ENCODE peak calls at places on chromosome 17, in four cellular contexts. F is IMR-90, U is K562, Z is GM12878. X is an unnamed sample.

GRCh38 chr17:40548982-40549680 is 16.1 kb downstream of the CCR7 start:
- DNase-seq in Z (no peak), F (peak; percentile 98), U (no peak), X (peak; percentile 87)

GRCh38 chr17:40058151-40058784 is 4.1 kb upstream of the MED24 start:
- DNase-seq in Z (no peak), U (no peak), F (peak; percentile 46), X (peak; percentile 56)

GRCh38 chr17:82134101-82134500 is 36.1 kb upstream of the FASN start:
- DNase-seq in F (no peak), U (no peak), Z (no peak), X (no peak)

GRCh38 chr17:5118219-5118618 is 2.4 kb downstream of the USP6 start:
- DNase-seq in Z (no peak), U (no peak), F (no peak), X (no peak)

GRCh38 chr17:73423806-73424205 is 112.0 kb upstream of the CDC42EP4 start:
- DNase-seq in Z (no peak), U (no peak), F (no peak), X (no peak)

GRCh38 chr17:83199500-83200201 is 120.2 kb downstream of the METRNL start:
- DNase-seq in Z (no peak), U (no peak), F (peak; percentile 49), X (no peak)

GRCh38 chr17:47117386-47117785 is 71.7 kb downstream of the CDC27 start:
- DNase-seq in Z (no peak), F (no peak), U (no peak), X (no peak)

GRCh38 chr17:47703191-47703591 is 9.2 kb downstream of the TBKBP1 start:
- DNase-seq in F (no peak), U (no peak), Z (no peak), X (no peak)

GRCh38 chr17:72635034-72635654 is 457.3 kb downstream of the SLC39A11 start:
- DNase-seq in U (no peak), F (no peak), Z (no peak), X (no peak)

GRCh38 chr17:66727634-66728570 is 107.0 kb upstream of the CACNG5 start:
- DNase-seq in U (peak; percentile 45), Z (no peak), F (peak; percentile 50), X (peak; percentile 61)

GRCh38 chr17:77054926-77055325 is 85.8 kb upstream of the SEC14L1 start:
- DNase-seq in Z (no peak), F (no peak), U (no peak), X (no peak)

GRCh38 chr17:44608732-44609435 is 47.4 kb upstream of the MEIOC start:
- DNase-seq in F (no peak), Z (no peak), U (no peak), X (no peak)

GRCh38 chr17:61139219-61139618 is 260.4 kb upstream of the TBX2 start:
- DNase-seq in F (peak; percentile 88), U (no peak), Z (peak; percentile 77), X (no peak)

GRCh38 chr17:61328351-61328750 is 71.3 kb upstream of the TBX2 start:
- DNase-seq in U (no peak), Z (no peak), F (no peak), X (no peak)

GRCh38 chr17:82823004-82823403 is 16.8 kb downstream of the ZNF750 start:
- DNase-seq in U (peak; percentile 30), F (no peak), Z (no peak), X (no peak)

GRCh38 chr17:66702106-66702936 is 132.6 kb upstream of the CACNG5 start:
- DNase-seq in U (no peak), Z (no peak), F (peak; percentile 73), X (no peak)

GRCh38 chr17:31561469-31562412 is 170.3 kb downstream of the RAB11FIP4 start:
- DNase-seq in F (peak; percentile 49), Z (no peak), U (no peak), X (peak; percentile 77)

DNA sequence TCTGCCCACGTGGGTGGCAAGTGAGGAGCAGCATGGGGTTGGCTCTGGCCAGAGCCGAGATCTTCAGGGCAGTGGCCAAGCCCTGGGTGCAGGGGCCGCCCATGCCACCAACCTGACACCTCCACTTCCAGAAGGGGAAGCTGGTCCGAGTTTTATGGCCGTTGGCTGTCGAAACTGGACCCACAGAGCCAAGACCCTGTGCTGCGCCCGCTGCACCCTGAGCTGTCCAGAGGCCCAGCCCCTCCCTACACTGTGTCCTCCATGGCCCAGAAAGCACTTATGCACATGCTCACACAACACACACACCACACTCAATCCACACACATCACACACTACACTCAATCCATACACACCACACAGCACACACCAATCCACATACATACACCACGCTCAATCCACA is 33.9 kb upstream of the RPTOR start:
- DNase-seq in F (no peak), U (no peak), Z (no peak), X (no peak)
- TF ChIP-seq FOS in F (no peak), U (no peak), Z (no peak), X (no peak)

DNA sequence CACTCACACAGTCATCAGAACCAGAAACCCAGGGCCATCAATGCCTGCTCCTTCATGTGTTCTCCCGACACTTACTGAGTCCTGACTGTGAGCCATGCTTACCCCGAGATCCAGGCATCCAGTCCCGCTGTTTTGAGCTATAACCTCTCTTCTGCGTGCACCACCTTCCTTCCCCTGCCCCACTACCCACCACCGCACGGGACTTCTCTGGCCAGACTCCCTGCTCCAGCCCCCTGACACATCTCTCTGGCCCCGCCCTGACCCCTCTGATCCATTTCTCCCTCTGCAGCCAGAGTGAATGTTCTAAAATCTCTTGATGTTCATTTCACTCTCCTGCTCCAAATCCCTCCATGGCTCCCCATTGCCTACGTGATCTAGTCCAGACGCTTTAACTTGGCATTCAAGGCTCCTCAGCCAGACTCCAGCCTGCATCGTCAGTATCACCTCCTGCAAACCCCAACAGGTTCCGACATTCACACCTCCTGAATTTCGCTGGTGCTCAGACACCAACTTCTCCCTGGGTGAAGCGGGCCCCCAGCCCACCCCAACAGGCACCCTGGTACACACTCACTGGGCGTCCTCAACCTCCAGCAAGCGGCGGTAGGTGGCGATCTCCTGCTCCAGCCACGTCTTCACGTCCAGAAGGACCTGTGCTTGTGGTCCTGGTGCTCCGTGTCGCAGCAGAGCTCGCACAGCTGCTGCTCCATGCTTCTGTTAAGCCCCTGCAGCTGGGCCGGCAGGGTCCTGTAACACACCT is 3.1 kb upstream of the KRT17 start:
- DNase-seq in Z (no peak), F (no peak), U (peak; percentile 25), X (no peak)
- H3K4me1 ChIP-seq in Z (no peaks in the 10 kb centered on the region), F (no peaks in the 10 kb centered on the region), U (peaks cover 30% of the 10 kb centered on the region), X (no peaks in the 10 kb centered on the region)

GRCh38 chr17:49508061-49508865 is 13.2 kb downstream of the NGFR start:
- DNase-seq in Z (no peak), U (no peak), F (no peak), X (no peak)
- TF ChIP-seq FOS in Z (no peak), U (no peak), F (peak; percentile 13), X (no peak)

GRCh38 chr17:75893305-75894048 is 3.3 kb downstream of the TRIM65 start:
- DNase-seq in Z (no peak), F (no peak), U (no peak), X (no peak)

GRCh38 chr17:75891605-75892555 is 4.9 kb downstream of the TRIM65 start:
- DNase-seq in F (no peak), Z (no peak), U (no peak), X (no peak)

GRCh38 chr17:75892556-75893224 is 4.1 kb downstream of the TRIM65 start:
- DNase-seq in F (no peak), U (no peak), Z (no peak), X (no peak)

GRCh38 chr17:75896360-75897075 is at the start of gene TRIM65:
- DNase-seq in Z (no peak), U (peak; percentile 87), F (peak; percentile 74), X (peak; percentile 69)

DNA sequence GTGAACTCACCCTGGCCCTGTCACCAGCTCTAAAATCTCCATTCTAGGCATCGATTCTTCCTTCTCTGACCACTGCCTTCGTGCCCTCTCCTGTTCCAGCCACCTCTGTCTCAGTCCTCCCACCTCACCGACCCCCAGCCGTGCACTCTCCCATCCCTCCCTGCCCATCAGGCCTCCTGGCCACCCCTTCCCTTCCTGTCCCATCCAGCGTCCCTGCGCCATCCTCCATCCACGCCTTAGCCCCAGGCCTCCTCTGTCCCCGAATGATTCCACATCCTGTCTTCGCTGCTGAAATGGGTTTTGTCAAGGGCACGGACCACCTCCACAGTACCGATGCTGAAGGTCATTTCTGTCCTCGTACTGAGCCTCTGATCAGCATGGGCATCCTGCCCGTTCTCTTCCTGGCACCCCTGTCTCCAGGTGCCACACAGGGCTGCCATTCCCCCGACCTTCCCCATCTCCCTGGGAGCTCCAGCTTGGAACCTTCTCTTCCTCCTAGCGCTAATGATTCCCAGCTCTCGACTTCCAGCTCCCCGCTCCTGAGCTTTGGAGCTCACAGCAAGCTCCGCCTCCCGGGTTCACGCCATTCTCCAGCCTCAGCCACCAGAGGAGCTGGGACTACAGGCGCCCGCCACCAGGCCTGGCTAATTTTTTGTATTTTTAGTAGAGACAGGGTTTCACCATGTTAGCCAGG is 2.6 kb downstream of the TRIM65 start:
- DNase-seq in F (no peak), U (no peak), Z (no peak), X (no peak)
- H3K4me1 ChIP-seq in F (peaks cover 7% of the 10 kb centered on the region), U (peaks cover 80% of the 10 kb centered on the region), Z (peaks cover 6% of the 10 kb centered on the region), X (peaks cover 11% of the 10 kb centered on the region)

GRCh38 chr17:19384723-19385391 is 2.1 kb downstream of the MFAP4 start:
- DNase-seq in Z (no peak), F (peak; percentile 91), U (peak; percentile 51), X (no peak)
- TF ChIP-seq FOS in Z (no peak), F (no peak), U (no peak), X (no peak)